ENCODE peak calls at places on chromosome 19, in nine cellular contexts. One of them, this sample, is unnamed.

GRCh38 chr19:51552996-51553725 is 17.9 kb upstream of the ZNF175 start:
- DNase-seq in IMR-90: peak; percentile 47
- DNase-seq in breast epithelium: peak; percentile 63
- DNase-seq in heart left ventricle: peak; percentile 71
- DNase-seq in HepG2: peak; percentile 39
- DNase-seq in suprapubic skin: no peak
- DNase-seq in lower leg skin: peak; percentile 87
- DNase-seq in stomach: peak; percentile 45
- DNase-seq in Peyer's patch: no peak
- DNase-seq in this sample: peak; percentile 86

GRCh38 chr19:3671680-3672574 is 28.3 kb downstream of the PIP5K1C start:
- DNase-seq in HepG2: no peak
- DNase-seq in IMR-90: peak; percentile 20
- DNase-seq in heart left ventricle: peak; percentile 59
- DNase-seq in Peyer's patch: no peak
- DNase-seq in breast epithelium: no peak
- DNase-seq in lower leg skin: no peak
- DNase-seq in stomach: no peak
- DNase-seq in suprapubic skin: no peak
- DNase-seq in this sample: peak; percentile 66

GRCh38 chr19:39192846-39193245 is 3.9 kb upstream of the NCCRP1 start:
- DNase-seq in HepG2: no peak
- DNase-seq in stomach: no peak
- DNase-seq in breast epithelium: no peak
- DNase-seq in Peyer's patch: no peak
- DNase-seq in lower leg skin: no peak
- DNase-seq in heart left ventricle: no peak
- DNase-seq in suprapubic skin: no peak
- DNase-seq in IMR-90: no peak
- DNase-seq in this sample: no peak

GRCh38 chr19:33273881-33274662 is 28.3 kb downstream of the CEBPA start:
- DNase-seq in breast epithelium: peak; percentile 65
- DNase-seq in IMR-90: peak; percentile 84
- DNase-seq in suprapubic skin: no peak
- DNase-seq in stomach: peak; percentile 73
- DNase-seq in Peyer's patch: no peak
- DNase-seq in lower leg skin: no peak
- DNase-seq in HepG2: peak; percentile 56
- DNase-seq in heart left ventricle: peak; percentile 57
- DNase-seq in this sample: no peak

GRCh38 chr19:789473-790052 is 7.7 kb upstream of the PTBP1 start:
- DNase-seq in Peyer's patch: no peak
- DNase-seq in stomach: no peak
- DNase-seq in heart left ventricle: peak; percentile 78
- DNase-seq in suprapubic skin: no peak
- DNase-seq in lower leg skin: peak; percentile 90
- DNase-seq in HepG2: peak; percentile 58
- DNase-seq in breast epithelium: no peak
- DNase-seq in IMR-90: no peak
- DNase-seq in this sample: no peak

GRCh38 chr19:18520848-18521691 is 800 bp downstream of the ELL start:
- DNase-seq in breast epithelium: no peak
- DNase-seq in suprapubic skin: peak; percentile 84
- DNase-seq in heart left ventricle: no peak
- DNase-seq in Peyer's patch: peak; percentile 71
- DNase-seq in HepG2: no peak
- DNase-seq in IMR-90: no peak
- DNase-seq in stomach: peak; percentile 50
- DNase-seq in lower leg skin: no peak
- DNase-seq in this sample: peak; percentile 74

GRCh38 chr19:31693131-31693700 is 344.0 kb upstream of the TSHZ3 start:
- DNase-seq in IMR-90: no peak
- DNase-seq in suprapubic skin: no peak
- DNase-seq in breast epithelium: no peak
- DNase-seq in heart left ventricle: no peak
- DNase-seq in Peyer's patch: no peak
- DNase-seq in stomach: no peak
- DNase-seq in HepG2: no peak
- DNase-seq in lower leg skin: no peak
- DNase-seq in this sample: no peak

GRCh38 chr19:33690461-33691427 is 69.0 kb downstream of the CHST8 start:
- DNase-seq in lower leg skin: peak; percentile 78
- DNase-seq in heart left ventricle: no peak
- DNase-seq in IMR-90: no peak
- DNase-seq in HepG2: no peak
- DNase-seq in Peyer's patch: no peak
- DNase-seq in stomach: no peak
- DNase-seq in suprapubic skin: peak; percentile 41
- DNase-seq in breast epithelium: peak; percentile 49
- DNase-seq in this sample: no peak

GRCh38 chr19:55346725-55347441 is 7.2 kb downstream of the KMT5C start:
- DNase-seq in HepG2: no peak
- DNase-seq in stomach: no peak
- DNase-seq in IMR-90: no peak
- DNase-seq in lower leg skin: no peak
- DNase-seq in Peyer's patch: no peak
- DNase-seq in suprapubic skin: peak; percentile 58
- DNase-seq in heart left ventricle: no peak
- DNase-seq in breast epithelium: no peak
- DNase-seq in this sample: no peak

GRCh38 chr19:32407004-32407992 is 1.7 kb downstream of the DPY19L3 start:
- DNase-seq in lower leg skin: peak; percentile 90
- DNase-seq in heart left ventricle: peak; percentile 41
- DNase-seq in breast epithelium: no peak
- DNase-seq in IMR-90: peak; percentile 37
- DNase-seq in HepG2: peak; percentile 16
- DNase-seq in stomach: peak; percentile 68
- DNase-seq in suprapubic skin: peak; percentile 81
- DNase-seq in Peyer's patch: no peak
- DNase-seq in this sample: no peak

GRCh38 chr19:44608391-44608821 is 5.0 kb upstream of the IGSF23 start:
- DNase-seq in suprapubic skin: no peak
- DNase-seq in Peyer's patch: no peak
- DNase-seq in IMR-90: peak; percentile 69
- DNase-seq in lower leg skin: no peak
- DNase-seq in heart left ventricle: no peak
- DNase-seq in HepG2: no peak
- DNase-seq in breast epithelium: no peak
- DNase-seq in stomach: no peak
- DNase-seq in this sample: no peak

GRCh38 chr19:3538965-3539742 is at the start of gene TEKTIP1:
- DNase-seq in heart left ventricle: no peak
- DNase-seq in breast epithelium: no peak
- DNase-seq in suprapubic skin: no peak
- DNase-seq in IMR-90: no peak
- DNase-seq in lower leg skin: no peak
- DNase-seq in stomach: no peak
- DNase-seq in Peyer's patch: no peak
- DNase-seq in HepG2: no peak
- DNase-seq in this sample: no peak

GRCh38 chr19:7629347-7630054 is at the start of the genes PET100 and XAB2:
- DNase-seq in HepG2: peak; percentile 98
- DNase-seq in heart left ventricle: peak; percentile 97
- DNase-seq in breast epithelium: peak; percentile 96
- DNase-seq in Peyer's patch: peak; percentile 96
- DNase-seq in stomach: peak; percentile 97
- DNase-seq in lower leg skin: peak; percentile 99
- DNase-seq in suprapubic skin: peak; percentile 98
- DNase-seq in IMR-90: peak; percentile 99
- DNase-seq in this sample: peak; percentile 99
- TF ChIP-seq POLR2A in HepG2: peak; percentile 69
- TF ChIP-seq POLR2A in heart left ventricle: no peak
- TF ChIP-seq POLR2A in breast epithelium: peak; percentile 35
- TF ChIP-seq POLR2A in Peyer's patch: peak; percentile 34
- TF ChIP-seq POLR2A in stomach: peak; percentile 8
- TF ChIP-seq POLR2A in lower leg skin: no peak
- TF ChIP-seq POLR2A in suprapubic skin: no peak
- TF ChIP-seq POLR2A in IMR-90: peak; percentile 89
- TF ChIP-seq POLR2A in this sample: peak; percentile 81

GRCh38 chr19:29674374-29675119 is 9.3 kb downstream of the PLEKHF1 start:
- DNase-seq in heart left ventricle: no peak
- DNase-seq in Peyer's patch: no peak
- DNase-seq in stomach: no peak
- DNase-seq in breast epithelium: peak; percentile 20
- DNase-seq in lower leg skin: peak; percentile 74
- DNase-seq in suprapubic skin: no peak
- DNase-seq in HepG2: no peak
- DNase-seq in IMR-90: no peak
- DNase-seq in this sample: no peak

GRCh38 chr19:29672319-29672932 is 7.2 kb downstream of the PLEKHF1 start:
- DNase-seq in IMR-90: no peak
- DNase-seq in HepG2: no peak
- DNase-seq in suprapubic skin: no peak
- DNase-seq in Peyer's patch: peak; percentile 52
- DNase-seq in heart left ventricle: no peak
- DNase-seq in breast epithelium: peak; percentile 15
- DNase-seq in stomach: no peak
- DNase-seq in lower leg skin: peak; percentile 80
- DNase-seq in this sample: no peak

GRCh38 chr19:29671393-29672076 is 6.3 kb downstream of the PLEKHF1 start:
- DNase-seq in stomach: peak; percentile 60
- DNase-seq in lower leg skin: peak; percentile 89
- DNase-seq in Peyer's patch: peak; percentile 89
- DNase-seq in breast epithelium: peak; percentile 74
- DNase-seq in IMR-90: no peak
- DNase-seq in suprapubic skin: no peak
- DNase-seq in heart left ventricle: peak; percentile 86
- DNase-seq in HepG2: peak; percentile 76
- DNase-seq in this sample: peak; percentile 34

GRCh38 chr19:29673451-29674371 is 8.4 kb downstream of the PLEKHF1 start:
- DNase-seq in Peyer's patch: no peak
- DNase-seq in HepG2: no peak
- DNase-seq in heart left ventricle: no peak
- DNase-seq in IMR-90: no peak
- DNase-seq in lower leg skin: peak; percentile 80
- DNase-seq in stomach: no peak
- DNase-seq in breast epithelium: peak; percentile 49
- DNase-seq in suprapubic skin: no peak
- DNase-seq in this sample: no peak

GRCh38 chr19:29672933-29673336 is 7.7 kb downstream of the PLEKHF1 start:
- DNase-seq in IMR-90: no peak
- DNase-seq in suprapubic skin: no peak
- DNase-seq in Peyer's patch: peak; percentile 94
- DNase-seq in HepG2: no peak
- DNase-seq in breast epithelium: peak; percentile 46
- DNase-seq in stomach: peak; percentile 41
- DNase-seq in lower leg skin: peak; percentile 84
- DNase-seq in heart left ventricle: no peak
- DNase-seq in this sample: no peak
- TF ChIP-seq POLR2A in IMR-90: no peak
- TF ChIP-seq POLR2A in suprapubic skin: no peak
- TF ChIP-seq POLR2A in Peyer's patch: no peak
- TF ChIP-seq POLR2A in HepG2: no peak
- TF ChIP-seq POLR2A in breast epithelium: no peak
- TF ChIP-seq POLR2A in stomach: no peak
- TF ChIP-seq POLR2A in lower leg skin: no peak
- TF ChIP-seq POLR2A in heart left ventricle: no peak
- TF ChIP-seq POLR2A in this sample: no peak

DNA sequence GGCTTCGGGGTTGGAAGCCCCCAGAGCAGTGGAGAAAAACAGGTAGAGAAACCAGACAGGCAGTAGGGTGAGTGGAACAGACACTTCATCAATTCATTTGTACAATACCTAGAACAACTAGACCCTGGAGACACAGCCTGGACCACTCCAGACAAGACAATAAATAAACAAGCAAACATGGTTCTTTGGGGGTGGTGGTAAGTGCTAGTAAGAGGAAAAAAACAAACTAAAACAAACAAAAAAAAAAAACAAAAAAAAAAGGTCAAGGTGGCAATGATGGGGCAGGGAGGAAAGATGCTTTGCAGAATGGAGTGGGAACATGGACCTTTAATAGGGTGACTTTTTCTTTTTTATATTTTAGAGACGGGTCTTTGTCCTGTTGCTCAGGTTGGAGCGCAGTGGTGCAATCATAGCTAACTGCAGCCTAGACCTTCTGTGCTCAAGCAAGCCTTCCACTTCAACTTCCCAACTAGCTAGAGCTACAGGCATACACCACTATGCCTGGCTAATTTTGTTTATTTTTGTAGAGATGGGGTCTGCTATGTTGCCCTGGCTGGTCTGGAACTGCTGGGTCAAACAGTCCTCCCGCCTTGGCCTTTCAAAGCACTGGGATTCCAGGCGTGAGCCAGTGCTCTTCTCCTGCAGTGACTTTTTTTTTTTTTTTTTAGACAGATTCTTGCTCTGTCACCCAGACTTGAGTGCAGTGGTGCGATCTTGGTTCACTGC is 3.1 kb downstream of the JUNB start:
- DNase-seq in breast epithelium: no peak
- DNase-seq in lower leg skin: no peak
- DNase-seq in Peyer's patch: no peak
- DNase-seq in IMR-90: peak; percentile 62
- DNase-seq in HepG2: no peak
- DNase-seq in suprapubic skin: peak; percentile 64
- DNase-seq in heart left ventricle: no peak
- DNase-seq in stomach: no peak
- DNase-seq in this sample: no peak
- TF ChIP-seq POLR2A in breast epithelium: no peak
- TF ChIP-seq POLR2A in lower leg skin: no peak
- TF ChIP-seq POLR2A in Peyer's patch: no peak
- TF ChIP-seq POLR2A in IMR-90: peak; percentile 79
- TF ChIP-seq POLR2A in HepG2: no peak
- TF ChIP-seq POLR2A in suprapubic skin: no peak
- TF ChIP-seq POLR2A in heart left ventricle: no peak
- TF ChIP-seq POLR2A in stomach: no peak
- TF ChIP-seq POLR2A in this sample: no peak

DNA sequence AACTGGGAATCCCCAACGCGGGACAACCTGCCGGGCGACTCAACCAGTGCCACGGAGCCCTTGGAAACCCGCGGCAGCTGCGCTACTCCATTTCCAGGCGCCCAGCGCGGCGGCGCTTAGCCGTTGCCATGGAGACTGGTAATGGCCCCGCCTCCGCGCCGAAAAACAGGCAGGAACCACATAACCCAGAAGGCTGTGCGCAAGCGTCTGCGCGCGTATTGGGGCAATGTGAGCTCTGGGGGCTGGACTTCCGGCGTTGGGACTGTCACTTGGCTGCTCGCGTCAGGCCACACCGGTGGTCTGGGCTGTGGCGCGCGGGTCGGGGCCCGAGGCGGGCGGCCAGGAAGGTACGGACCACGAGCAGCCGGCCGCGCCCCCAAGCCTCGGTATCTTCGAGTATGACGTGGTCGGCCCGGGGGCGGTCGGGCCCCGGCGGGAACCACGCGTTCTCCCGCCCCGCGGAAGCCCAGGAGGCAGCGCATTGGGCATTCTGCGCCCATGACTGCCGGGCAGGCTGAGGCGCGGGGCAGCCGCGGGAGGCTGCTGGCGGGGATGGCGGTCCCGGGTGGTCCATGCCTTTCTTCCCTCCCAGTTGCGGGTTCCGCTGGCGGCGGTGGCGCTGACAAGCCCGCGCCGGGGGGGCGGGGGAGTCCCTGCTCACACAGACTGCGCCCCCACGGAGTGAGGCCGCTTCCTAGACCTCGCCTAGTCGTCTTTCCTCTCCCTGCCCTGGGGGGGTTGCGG is at the start of gene ZNF324B:
- DNase-seq in lower leg skin: peak; percentile 99
- DNase-seq in heart left ventricle: peak; percentile 97
- DNase-seq in Peyer's patch: peak; percentile 97
- DNase-seq in stomach: peak; percentile 97
- DNase-seq in suprapubic skin: peak; percentile 98
- DNase-seq in HepG2: peak; percentile 94
- DNase-seq in IMR-90: peak; percentile 92
- DNase-seq in breast epithelium: peak; percentile 94
- DNase-seq in this sample: peak; percentile 96
- TF ChIP-seq POLR2A in lower leg skin: no peak
- TF ChIP-seq POLR2A in heart left ventricle: no peak
- TF ChIP-seq POLR2A in Peyer's patch: no peak
- TF ChIP-seq POLR2A in stomach: no peak
- TF ChIP-seq POLR2A in suprapubic skin: no peak
- TF ChIP-seq POLR2A in HepG2: peak; percentile 76
- TF ChIP-seq POLR2A in IMR-90: no peak
- TF ChIP-seq POLR2A in breast epithelium: peak; percentile 33
- TF ChIP-seq POLR2A in this sample: peak; percentile 69